ENCODE peak calls at places on chromosome 16, in four cellular contexts. C is kidney, B is MM.1S, E is HCT116. N is an unnamed sample.

GRCh38 chr16:57964157-57964700 is 6.7 kb downstream of the CNGB1 start:
- DNase-seq in C (no peak), B (no peak), E (no peak), N (no peak)

GRCh38 chr16:68426355-68426652 is 22.0 kb downstream of the SMPD3 start:
- DNase-seq in C (no peak), B (no peak), E (no peak), N (no peak)

GRCh38 chr16:77289331-77289809 is 90.2 kb downstream of the SYCE1L start:
- DNase-seq in C (no peak), B (no peak), E (no peak), N (no peak)

GRCh38 chr16:81581107-81581506 is 136.5 kb downstream of the CMIP start:
- DNase-seq in C (no peak), B (no peak), E (no peak), N (peak)

GRCh38 chr16:69865701-69866100 is 85.4 kb upstream of the CLEC18A start:
- DNase-seq in C (no peak), B (no peak), E (no peak), N (no peak)

GRCh38 chr16:83143788-83144187 is 517.0 kb downstream of the CDH13 start:
- DNase-seq in C (no peak), B (no peak), E (no peak), N (no peak)

GRCh38 chr16:80092686-80093085 is 448.1 kb upstream of the DYNLRB2 start:
- DNase-seq in C (no peak), B (no peak), E (no peak), N (no peak)

GRCh38 chr16:79055251-79055972 is 545.1 kb downstream of the MAF start:
- DNase-seq in C (no peak), B (no peak), E (no peak), N (no peak)

GRCh38 chr16:69328854-69329316 is 1.5 kb downstream of the PDF start:
- DNase-seq in C (peak), B (no peak), E (no peak), N (no peak)

GRCh38 chr16:77674888-77675287 is 47.4 kb upstream of the NUDT7 start:
- DNase-seq in C (no peak), B (no peak), E (no peak), N (no peak)

GRCh38 chr16:46743232-46743719 is 4.9 kb downstream of the MYLK3 start:
- DNase-seq in C (no peak), B (no peak), E (no peak), N (no peak)

GRCh38 chr16:71626018-71626857 is at the start of gene MARVELD3:
- DNase-seq in C (peak), B (peak), E (peak), N (peak)

GRCh38 chr16:75497558-75497957 is 2.3 kb upstream of the CHST6 start:
- DNase-seq in C (no peak), B (no peak), E (no peak), N (no peak)

GRCh38 chr16:71540-72341 is 690 bp downstream of the RHBDF1 start:
- DNase-seq in C (peak), B (no peak), E (peak), N (peak)

GRCh38 chr16:13906426-13907089 is 13.4 kb upstream of the ERCC4 start:
- DNase-seq in C (no peak), B (peak), E (no peak), N (no peak)

GRCh38 chr16:11354733-11355574 is 9.7 kb downstream of the RMI2 start:
- DNase-seq in C (no peak), B (peak), E (no peak), N (no peak)

GRCh38 chr16:12661656-12662172 is 142.0 kb downstream of the CPPED1 start:
- DNase-seq in C (no peak), B (peak), E (peak), N (peak)

GRCh38 chr16:14353340-14353739 is 276.7 kb downstream of the PARN start:
- DNase-seq in C (no peak), B (no peak), E (no peak), N (no peak)

GRCh38 chr16:81804134-81804610 is 25.1 kb downstream of the PLCG2 start:
- DNase-seq in C (no peak), B (no peak), E (no peak), N (no peak)

GRCh38 chr16:12497558-12497957 is 306.1 kb downstream of the CPPED1 start:
- DNase-seq in C (no peak), B (no peak), E (no peak), N (no peak)

GRCh38 chr16:49592507-49593422 is 219.2 kb downstream of the C16orf78 start:
- DNase-seq in C (no peak), B (peak), E (peak), N (no peak)

GRCh38 chr16:89795676-89796075 is 20.8 kb downstream of the FANCA start:
- DNase-seq in C (no peak), B (no peak), E (no peak), N (no peak)

GRCh38 chr16:60200161-60200560 is 1466.0 kb upstream of the GOT2 start:
- DNase-seq in C (no peak), B (no peak), E (no peak), N (no peak)

GRCh38 chr16:56625943-56626654 is 518 bp downstream of the MT1E start:
- DNase-seq in C (peak), B (no peak), E (no peak), N (no peak)

GRCh38 chr16:84518804-84519341 is 14.4 kb upstream of the MEAK7 start:
- DNase-seq in C (no peak), B (no peak), E (no peak), N (no peak)

GRCh38 chr16:68539704-68540370 is 746 bp downstream of the ZFP90 start:
- DNase-seq in C (no peak), B (no peak), E (no peak), N (no peak)

GRCh38 chr16:81707411-81708321 is 71.4 kb upstream of the PLCG2 start:
- DNase-seq in C (peak), B (no peak), E (no peak), N (no peak)

GRCh38 chr16:381788-382717 is at the start of gene PGAP6:
- DNase-seq in C (peak), B (peak), E (no peak), N (no peak)

GRCh38 chr16:7333326-7333725 is 681 bp downstream of the RBFOX1 start:
- DNase-seq in C (no peak), B (no peak), E (no peak), N (no peak)

GRCh38 chr16:57628008-57628781 is at the start of gene ADGRG1:
- DNase-seq in C (peak), B (no peak), E (peak), N (no peak)

GRCh38 chr16:56914896-56915295 is 17.0 kb upstream of the HERPUD1 start:
- DNase-seq in C (no peak), B (no peak), E (no peak), N (no peak)

GRCh38 chr16:78877114-78877513 is 723.4 kb downstream of the MAF start:
- DNase-seq in C (no peak), B (no peak), E (no peak), N (no peak)

GRCh38 chr16:67651847-67652246 is 6.9 kb downstream of the CARMIL2 start:
- DNase-seq in C (no peak), B (no peak), E (no peak), N (no peak)

GRCh38 chr16:5442054-5442453 is 344.5 kb upstream of the EEF2KMT start:
- DNase-seq in C (no peak), B (no peak), E (no peak), N (no peak)

GRCh38 chr16:83418565-83418964 is 389.2 kb upstream of the HSBP1 start:
- DNase-seq in C (no peak), B (no peak), E (no peak), N (no peak)

GRCh38 chr16:84507011-84507982 is 2.8 kb upstream of the MEAK7 start:
- DNase-seq in C (no peak), B (no peak), E (no peak), N (no peak)

DNA sequence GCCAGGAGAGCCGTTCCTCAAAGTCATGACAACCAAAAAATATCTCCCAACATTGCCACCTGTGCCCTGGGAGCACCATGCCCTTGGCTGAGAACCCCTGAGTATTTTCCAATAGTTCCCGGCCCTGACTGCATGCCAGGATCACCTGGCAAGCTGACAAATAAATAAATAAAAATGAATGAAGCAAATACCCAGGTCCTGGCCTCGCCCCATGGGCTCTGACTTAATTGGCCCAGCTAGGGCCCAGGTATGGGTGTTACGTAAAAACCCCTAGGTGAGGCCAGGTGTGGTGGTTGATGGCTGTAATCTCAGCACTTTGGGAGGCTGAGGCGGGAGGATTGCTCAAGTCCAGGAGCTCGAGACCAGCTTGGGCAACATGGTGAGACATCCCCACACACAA is 2.7 kb upstream of the C16orf74 start:
- DNase-seq in C (no peak), B (no peak), E (no peak), N (peak)
- H3K4me3 ChIP-seq in C (no peak), B (no peak), E (no peak), N (no peak)

GRCh38 chr16:47873434-47873833 is 282.4 kb downstream of the ABCC12 start:
- DNase-seq in C (no peak), B (no peak), E (no peak), N (no peak)
- TF ChIP-seq CTCF in C (no peak), B (peak), E (peak), N (peak)

GRCh38 chr16:30370444-30371247 is at the start of gene TBC1D10B:
- DNase-seq in C (peak), B (peak), E (peak), N (peak)

GRCh38 chr16:30369938-30370443 is 303 bp downstream of the TBC1D10B start:
- DNase-seq in C (no peak), B (no peak), E (no peak), N (no peak)

GRCh38 chr16:30368122-30368791 is 2.0 kb downstream of the TBC1D10B start:
- DNase-seq in C (no peak), B (no peak), E (no peak), N (no peak)

GRCh38 chr16:30368792-30369090 is 1.6 kb downstream of the TBC1D10B start:
- DNase-seq in C (no peak), B (no peak), E (no peak), N (no peak)

DNA sequence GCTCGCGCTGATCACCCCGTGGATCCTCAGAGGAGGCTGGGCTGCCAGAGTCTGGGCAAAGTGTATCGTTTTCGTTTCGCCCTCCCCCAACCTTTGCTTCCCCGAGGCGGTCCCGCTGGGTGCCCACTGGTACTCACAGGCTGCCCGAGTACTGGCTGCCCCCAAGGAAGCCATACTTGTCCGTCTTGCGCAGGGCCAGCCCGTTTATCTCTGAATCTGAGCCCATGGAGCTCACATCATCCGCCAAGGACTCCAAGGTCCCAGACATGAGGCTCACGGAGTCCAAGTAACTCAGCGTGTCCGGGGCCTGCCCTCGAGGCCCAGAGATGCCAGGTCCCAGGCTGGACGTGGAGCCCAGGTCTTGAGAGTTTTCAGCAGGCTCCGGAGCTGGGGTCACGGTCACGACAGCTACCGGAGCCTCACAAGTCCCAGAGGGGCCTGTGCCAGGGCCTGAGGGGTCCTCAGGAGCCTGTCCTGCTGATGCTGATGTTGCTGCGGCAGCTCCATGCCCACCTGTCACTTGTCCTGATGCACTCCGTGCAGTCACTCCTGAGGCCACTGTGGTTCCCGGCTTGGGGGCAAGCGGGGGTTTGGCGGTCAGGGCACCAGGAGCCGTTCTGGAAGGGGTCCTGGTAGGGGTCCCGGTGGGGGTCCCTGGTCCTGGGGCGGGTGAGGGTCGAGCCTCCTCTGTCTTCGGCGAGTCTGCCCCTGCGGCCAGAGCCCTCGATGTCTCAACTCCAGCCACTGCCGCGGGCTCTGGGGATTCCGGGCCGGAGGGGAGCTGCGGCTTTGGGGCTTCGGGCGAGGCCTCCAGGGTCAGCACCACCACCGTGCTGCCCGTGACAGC is 980 bp downstream of the TBC1D10B start:
- DNase-seq in C (peak), B (peak), E (no peak), N (no peak)
- H3K4me3 ChIP-seq in C (peak), B (peak), E (peak), N (peak)

GRCh38 chr16:73214825-73215481 is 167.0 kb upstream of the ZFHX3 start:
- DNase-seq in C (no peak), B (no peak), E (no peak), N (no peak)

GRCh38 chr16:73215482-73216377 is 167.8 kb upstream of the ZFHX3 start:
- DNase-seq in C (no peak), B (no peak), E (no peak), N (no peak)

GRCh38 chr16:73217654-73218053 is 169.7 kb upstream of the ZFHX3 start:
- DNase-seq in C (no peak), B (no peak), E (no peak), N (no peak)

GRCh38 chr16:73216932-73217331 is 169.0 kb upstream of the ZFHX3 start:
- DNase-seq in C (no peak), B (no peak), E (no peak), N (no peak)

DNA sequence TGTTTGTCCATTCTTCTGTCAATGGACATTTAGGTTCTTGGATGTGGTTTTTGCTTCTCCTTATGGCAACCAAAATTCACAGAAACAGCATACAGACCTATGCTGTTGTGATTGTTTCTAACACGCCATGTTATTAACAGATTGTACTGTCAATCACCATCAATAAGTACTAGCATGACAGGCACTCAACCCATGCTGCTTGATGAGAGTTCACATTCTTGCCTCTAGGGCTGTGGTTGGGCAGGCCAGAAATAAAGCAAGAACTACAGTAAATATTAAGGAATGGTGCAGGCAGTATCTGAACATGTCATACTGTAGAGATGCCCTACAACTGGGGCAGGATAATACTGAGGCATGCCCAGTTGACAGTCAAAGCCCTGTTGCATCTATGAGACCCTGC is 171.2 kb upstream of the ZFHX3 start:
- DNase-seq in C (no peak), B (no peak), E (no peak), N (no peak)
- TF ChIP-seq CTCF in C (no peak), B (no peak), E (no peak), N (peak)

DNA sequence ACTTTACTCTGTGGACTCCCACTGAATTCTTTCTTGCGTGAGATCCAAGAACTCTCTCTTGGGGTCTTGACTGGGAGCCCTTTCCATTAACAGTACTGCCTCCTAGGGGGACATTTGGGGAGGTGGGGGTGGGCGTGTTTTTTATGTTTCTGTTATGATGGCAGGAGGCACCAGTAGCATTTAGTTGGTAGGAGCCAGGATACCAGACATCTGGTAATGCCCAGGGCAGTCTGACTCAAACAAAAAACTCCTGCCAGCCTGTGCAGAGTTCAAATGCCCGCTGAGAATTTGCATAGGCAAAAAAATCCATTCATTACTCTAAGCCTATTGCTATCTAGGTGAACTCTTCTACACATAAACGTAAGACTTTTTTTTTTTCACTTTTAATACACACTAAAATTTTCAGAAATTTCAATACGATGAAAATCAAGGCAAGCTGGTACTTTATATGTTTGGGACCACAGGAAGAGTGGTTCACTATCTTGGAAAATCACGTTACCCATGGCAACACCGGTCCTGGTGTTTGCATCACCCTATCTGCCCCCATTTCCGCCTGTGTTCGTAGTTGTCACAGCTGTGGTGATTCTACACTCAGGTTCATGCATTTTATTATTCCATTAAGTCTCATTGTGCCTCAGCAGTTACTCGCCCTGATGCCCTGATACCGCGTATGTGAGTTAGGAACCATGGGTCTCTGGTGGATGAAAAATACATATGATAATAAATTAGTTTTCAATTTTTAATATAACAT is 121.1 kb upstream of the XYLT1 start:
- DNase-seq in C (no peak), B (no peak), E (no peak), N (no peak)
- H3K4me3 ChIP-seq in C (no peak), B (no peak), E (no peak), N (no peak)

GRCh38 chr16:54203384-54203783 is 83.2 kb downstream of the IRX3 start:
- DNase-seq in C (no peak), B (no peak), E (no peak), N (no peak)
- TF ChIP-seq CTCF in C (no peak), B (no peak), E (no peak), N (no peak)